ENCODE peak calls at places on chromosomes 5 and 9, in six cellular contexts. J is pancreas; A is CD4-positive, alpha-beta T cell; U is endodermal cell; X is hepatocyte; D is fibroblast of lung. M is an unnamed sample.

GRCh38 chr5:91016954-91017690 is 366.0 kb downstream of the ARRDC3 start:
- DNase-seq in J (no peak), A (no peak), U (no peak), X (peak), D (peak), M (no peak)

GRCh38 chr9:9791621-9792020 is 821.2 kb downstream of the PTPRD start:
- DNase-seq in J (no peak), A (no peak), U (no peak), X (peak), D (peak), M (no peak)

GRCh38 chr9:14715102-14715501 is 7.4 kb downstream of the CER1 start:
- DNase-seq in J (no peak), A (no peak), U (no peak), X (no peak), D (no peak), M (no peak)

GRCh38 chr5:85931220-85931619 is 686.5 kb upstream of the COX7C start:
- DNase-seq in J (no peak), A (no peak), U (no peak), X (no peak), D (no peak), M (no peak)

GRCh38 chr9:116193636-116194035 is 40.0 kb downstream of the PAPPA start:
- DNase-seq in J (no peak), A (no peak), U (no peak), X (no peak), D (peak), M (peak)

GRCh38 chr5:171055881-171056454 is 194.2 kb downstream of the RANBP17 start:
- DNase-seq in J (no peak), A (no peak), U (no peak), X (no peak), D (peak), M (no peak)

GRCh38 chr5:98921947-98922508 is 6.8 kb downstream of the CHD1 start:
- DNase-seq in J (no peak), A (no peak), U (no peak), X (no peak), D (no peak), M (no peak)

GRCh38 chr5:171580506-171581265 is 161.2 kb downstream of the FGF18 start:
- DNase-seq in J (no peak), A (no peak), U (no peak), X (no peak), D (peak), M (no peak)

GRCh38 chr5:149761461-149761860 is 31.4 kb downstream of the PPARGC1B start:
- DNase-seq in J (no peak), A (no peak), U (no peak), X (no peak), D (no peak), M (no peak)

GRCh38 chr5:14216902-14217301 is 73.8 kb downstream of the TRIO start:
- DNase-seq in J (no peak), A (no peak), U (peak), X (no peak), D (no peak), M (no peak)

GRCh38 chr9:104494808-104495207 is 9.3 kb upstream of the OR13F1 start:
- DNase-seq in J (no peak), A (no peak), U (no peak), X (no peak), D (no peak), M (no peak)

DNA sequence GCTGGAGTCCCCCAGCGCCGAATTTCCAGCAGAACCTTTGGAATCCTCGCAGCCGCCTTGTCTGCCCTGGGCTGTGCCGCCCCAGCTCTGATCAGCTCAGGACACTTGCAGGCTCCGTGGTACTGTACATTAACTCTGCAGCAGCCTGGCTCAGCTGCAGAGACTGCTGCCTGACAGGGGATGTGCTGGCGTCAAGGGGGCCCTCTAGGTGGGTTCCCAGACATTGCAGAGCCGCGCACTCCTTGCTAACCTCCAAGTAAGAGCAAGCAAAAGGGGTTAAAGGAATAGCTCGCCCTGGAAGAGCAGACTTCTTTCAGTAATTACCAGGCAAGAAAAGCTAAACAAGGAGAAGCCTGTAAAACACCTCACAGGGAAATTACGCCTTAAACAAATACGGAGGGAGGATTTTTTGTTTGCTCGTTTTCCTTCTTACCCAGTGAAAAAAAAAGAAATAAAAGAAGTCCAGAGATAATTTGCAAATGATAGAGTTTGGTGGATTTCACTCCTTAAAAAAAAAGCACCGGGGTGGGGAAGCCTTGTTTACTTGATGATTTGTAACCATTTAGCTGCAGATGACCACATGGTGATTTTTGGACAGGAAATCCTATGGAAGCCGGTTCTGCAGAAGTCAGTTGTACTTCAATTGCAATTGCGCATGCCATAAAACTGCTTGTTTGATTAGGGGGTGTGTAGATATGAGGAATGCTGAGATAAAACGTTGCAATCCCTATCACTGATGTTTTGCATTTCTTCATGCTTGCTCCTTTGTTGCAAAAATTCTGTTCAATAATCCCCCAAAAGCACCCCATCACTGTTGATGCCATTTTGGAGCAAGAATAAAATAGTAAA is 305.8 kb downstream of the PDE4D start:
- DNase-seq in J (peak), A (no peak), U (peak), X (peak), D (peak), M (peak)
- TF ChIP-seq CTCF in J (no peak), A (no peak), U (peak), X (no peak), D (peak), M (no peak)

DNA sequence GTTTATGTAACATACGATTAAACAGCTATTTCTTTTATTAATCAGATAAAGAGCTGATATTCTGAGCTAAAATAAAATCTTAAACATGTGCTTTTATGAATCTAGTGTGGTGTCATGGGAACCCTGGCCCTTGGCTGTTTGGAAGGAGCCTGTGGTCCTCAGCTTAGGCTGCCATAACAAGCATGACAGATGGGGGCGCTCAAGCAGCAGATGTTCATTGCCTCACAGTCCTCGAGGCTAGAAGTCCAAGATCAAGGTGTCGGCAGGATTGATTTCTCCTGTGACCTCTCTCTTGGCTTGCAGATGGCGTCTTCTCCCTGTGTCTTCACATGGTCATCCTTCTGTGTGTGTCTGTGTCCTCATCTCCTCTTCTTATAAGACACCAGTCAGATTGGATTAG is 448.2 kb downstream of the GADD45G start:
- DNase-seq in J (no peak), A (no peak), U (peak), X (no peak), D (no peak), M (no peak)
- TF ChIP-seq CTCF in J (no peak), A (no peak), U (peak), X (peak), D (no peak), M (peak)

DNA sequence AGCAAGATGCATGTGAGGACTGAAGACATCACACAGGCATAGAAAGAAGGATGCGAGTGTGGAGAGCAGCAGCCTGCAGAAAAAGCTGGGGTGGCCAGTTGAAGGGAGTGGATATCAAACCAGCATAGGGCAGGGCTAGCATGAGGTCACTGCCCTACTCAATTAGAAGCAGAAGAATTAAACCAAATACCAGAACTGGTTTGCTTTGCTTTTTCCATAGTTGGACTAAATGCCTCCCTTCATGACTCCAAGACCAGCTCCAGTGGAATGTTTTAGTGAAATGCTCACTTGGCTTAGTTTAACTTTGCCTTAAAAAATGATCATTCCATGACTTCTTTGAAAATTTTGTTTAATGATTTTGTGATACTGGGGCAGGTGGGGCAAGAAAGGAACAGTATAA is 45.8 kb downstream of the TMEM167A start:
- DNase-seq in J (no peak), A (no peak), U (no peak), X (no peak), D (no peak), M (peak)
- TF ChIP-seq CTCF in J (no peak), A (no peak), U (no peak), X (no peak), D (no peak), M (no peak)

GRCh38 chr5:123720339-123720738 is 208.4 kb downstream of the CSNK1G3 start:
- DNase-seq in J (no peak), A (no peak), U (no peak), X (no peak), D (no peak), M (no peak)
- TF ChIP-seq CTCF in J (no peak), A (no peak), U (no peak), X (no peak), D (no peak), M (no peak)

M was measured in HFFc6.